ENCODE peak calls at places on chromosomes 6 and 20, in seven cellular contexts. Y is psoas muscle, M is fibroblast of the aortic adventitia, T is neural progenitor cell, A is sigmoid colon, E is WERI-Rb-1, D is K562. V is an unnamed sample.

GRCh38 chr20:23877524-23877923 is 2.0 kb downstream of the CST5 start:
- DNase-seq in Y (no peak), M (no peak), T (no peak), A (no peak), E (no peak), D (no peak), V (no peak)

GRCh38 chr6:100335999-100336398 is 128.7 kb downstream of the SIM1 start:
- DNase-seq in Y (no peak), M (peak), T (no peak), A (no peak), E (no peak), D (no peak), V (no peak)

GRCh38 chr20:20548527-20549266 is 163.7 kb downstream of the RALGAPA2 start:
- DNase-seq in Y (no peak), M (no peak), T (no peak), A (no peak), E (peak), D (no peak), V (no peak)

GRCh38 chr6:154981071-154981373 is 14.1 kb upstream of the TIAM2 start:
- DNase-seq in Y (no peak), M (no peak), T (no peak), A (no peak), E (no peak), D (no peak), V (no peak)

GRCh38 chr6:75849329-75850025 is 100.4 kb downstream of the MYO6 start:
- DNase-seq in Y (no peak), M (no peak), T (no peak), A (no peak), E (no peak), D (no peak), V (no peak)

GRCh38 chr6:136117081-136117480 is 133.0 kb downstream of the MTFR2 start:
- DNase-seq in Y (no peak), M (no peak), T (no peak), A (no peak), E (no peak), D (no peak), V (no peak)

GRCh38 chr6:49946835-49947234 is 17.1 kb downstream of the DEFB114 start:
- DNase-seq in Y (no peak), M (no peak), T (no peak), A (no peak), E (no peak), D (no peak), V (no peak)

GRCh38 chr6:13485923-13486557 is 1.4 kb downstream of the GFOD1 start:
- DNase-seq in Y (peak), M (peak), T (peak), A (peak), E (peak), D (peak), V (peak)

GRCh38 chr6:122717350-122717749 is 62.2 kb upstream of the FABP7 start:
- DNase-seq in Y (no peak), M (peak), T (peak), A (no peak), E (peak), D (no peak), V (peak)

GRCh38 chr6:101167638-101168037 is 225.9 kb upstream of the GRIK2 start:
- DNase-seq in Y (no peak), M (no peak), T (no peak), A (no peak), E (no peak), D (no peak), V (no peak)

GRCh38 chr6:135170238-135170637 is 10.9 kb upstream of the MYB start:
- DNase-seq in Y (no peak), M (no peak), T (no peak), A (no peak), E (no peak), D (no peak), V (no peak)

GRCh38 chr6:16320533-16321340 is 82.3 kb downstream of the GMPR start:
- DNase-seq in Y (no peak), M (no peak), T (no peak), A (no peak), E (peak), D (no peak), V (no peak)

GRCh38 chr6:141988954-141989705 is 143.6 kb upstream of the GJE1 start:
- DNase-seq in Y (no peak), M (peak), T (peak), A (no peak), E (peak), D (peak), V (peak)

GRCh38 chr6:134517145-134517658 is 199.3 kb upstream of the SGK1 start:
- DNase-seq in Y (peak), M (peak), T (peak), A (peak), E (no peak), D (no peak), V (peak)

GRCh38 chr6:169723200-169723909 is 945 bp downstream of the PHF10 start:
- DNase-seq in Y (peak), M (peak), T (peak), A (peak), E (peak), D (peak), V (peak)

GRCh38 chr20:4202441-4202840 is 187.1 kb upstream of the RNF24 start:
- DNase-seq in Y (no peak), M (no peak), T (no peak), A (peak), E (no peak), D (no peak), V (no peak)

GRCh38 chr6:125533710-125534397 is 215.6 kb upstream of the HEY2 start:
- DNase-seq in Y (no peak), M (no peak), T (peak), A (no peak), E (no peak), D (no peak), V (peak)
- H3K4me3 ChIP-seq in Y (peak), M (no peak), T (peak), A (no peak), E (no peak), D (no peak), V (peak)

GRCh38 chr6:2695464-2696095 is 55.1 kb downstream of the MYLK4 start:
- DNase-seq in Y (no peak), M (peak), T (peak), A (no peak), E (no peak), D (no peak), V (peak)

GRCh38 chr6:2693191-2693590 is 57.5 kb downstream of the MYLK4 start:
- DNase-seq in Y (no peak), M (no peak), T (no peak), A (no peak), E (no peak), D (no peak), V (no peak)

DNA sequence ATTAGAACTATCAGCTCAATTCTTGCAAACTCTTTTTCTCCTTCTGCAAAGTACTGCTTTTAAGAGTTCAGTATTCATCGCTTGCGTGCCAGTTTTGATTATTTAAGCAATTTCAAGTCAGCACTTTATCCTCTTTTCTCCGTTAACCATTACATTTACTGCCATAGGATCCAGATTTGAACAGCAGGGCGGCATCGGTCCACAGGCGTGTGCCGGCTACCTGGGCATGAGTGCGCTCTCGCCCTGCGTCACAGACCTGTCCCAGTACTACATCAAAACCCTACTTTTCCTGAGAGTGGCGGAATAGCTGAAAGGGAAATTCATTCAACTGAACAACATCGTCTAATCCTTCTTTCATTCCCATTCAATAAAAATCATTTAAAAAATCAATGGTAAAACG is 53.4 kb downstream of the MYLK4 start:
- DNase-seq in Y (no peak), M (no peak), T (no peak), A (no peak), E (no peak), D (no peak), V (no peak)
- TF ChIP-seq CTCF in Y (no peak), M (no peak), T (peak), A (no peak), E (no peak), D (no peak), V (no peak)

GRCh38 chr6:125151715-125152114 is 1.9 kb upstream of the TPD52L1 start:
- DNase-seq in Y (no peak), M (no peak), T (no peak), A (no peak), E (no peak), D (no peak), V (no peak)

GRCh38 chr6:125156496-125156895 is 2.9 kb downstream of the TPD52L1 start:
- DNase-seq in Y (no peak), M (no peak), T (no peak), A (no peak), E (no peak), D (no peak), V (no peak)

GRCh38 chr6:125155344-125155743 is 1.8 kb downstream of the TPD52L1 start:
- DNase-seq in Y (no peak), M (no peak), T (no peak), A (no peak), E (no peak), D (no peak), V (no peak)

GRCh38 chr6:125154184-125155135 is 887 bp downstream of the TPD52L1 start:
- DNase-seq in Y (peak), M (peak), T (peak), A (peak), E (no peak), D (peak), V (no peak)

GRCh38 chr6:125153541-125154183 is at the start of gene TPD52L1:
- DNase-seq in Y (peak), M (peak), T (peak), A (peak), E (peak), D (peak), V (peak)
- H3K4me3 ChIP-seq in Y (peak), M (peak), T (peak), A (peak), E (no peak), D (peak), V (peak)

DNA sequence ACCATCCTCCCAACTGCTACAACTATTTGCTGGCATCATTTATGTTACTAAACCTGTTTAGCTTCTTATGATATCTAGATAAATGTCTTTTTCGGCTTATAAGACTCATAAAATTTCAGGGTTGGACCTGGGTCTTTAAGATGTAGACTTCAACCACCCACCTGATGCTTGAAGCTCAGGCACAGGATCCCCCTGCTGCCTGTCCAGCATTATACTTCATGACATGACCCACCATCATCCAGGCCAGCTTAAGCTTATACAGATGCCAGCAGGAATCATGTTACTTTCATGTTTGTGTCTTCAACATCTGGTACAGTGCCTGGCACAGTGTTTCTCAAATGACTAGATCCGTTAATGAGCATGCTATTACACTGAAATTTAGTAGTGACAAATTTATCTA is 47.4 kb downstream of the SLC17A5 start:
- DNase-seq in Y (no peak), M (no peak), T (no peak), A (no peak), E (no peak), D (no peak), V (no peak)
- TF ChIP-seq CTCF in Y (no peak), M (no peak), T (no peak), A (no peak), E (no peak), D (no peak), V (no peak)

GRCh38 chr6:25404094-25404493 is 124.9 kb downstream of the CARMIL1 start:
- DNase-seq in Y (no peak), M (no peak), T (no peak), A (no peak), E (no peak), D (no peak), V (no peak)
- H3K4me3 ChIP-seq in Y (no peak), M (no peak), T (no peak), A (no peak), E (no peak), D (no peak), V (no peak)

DNA sequence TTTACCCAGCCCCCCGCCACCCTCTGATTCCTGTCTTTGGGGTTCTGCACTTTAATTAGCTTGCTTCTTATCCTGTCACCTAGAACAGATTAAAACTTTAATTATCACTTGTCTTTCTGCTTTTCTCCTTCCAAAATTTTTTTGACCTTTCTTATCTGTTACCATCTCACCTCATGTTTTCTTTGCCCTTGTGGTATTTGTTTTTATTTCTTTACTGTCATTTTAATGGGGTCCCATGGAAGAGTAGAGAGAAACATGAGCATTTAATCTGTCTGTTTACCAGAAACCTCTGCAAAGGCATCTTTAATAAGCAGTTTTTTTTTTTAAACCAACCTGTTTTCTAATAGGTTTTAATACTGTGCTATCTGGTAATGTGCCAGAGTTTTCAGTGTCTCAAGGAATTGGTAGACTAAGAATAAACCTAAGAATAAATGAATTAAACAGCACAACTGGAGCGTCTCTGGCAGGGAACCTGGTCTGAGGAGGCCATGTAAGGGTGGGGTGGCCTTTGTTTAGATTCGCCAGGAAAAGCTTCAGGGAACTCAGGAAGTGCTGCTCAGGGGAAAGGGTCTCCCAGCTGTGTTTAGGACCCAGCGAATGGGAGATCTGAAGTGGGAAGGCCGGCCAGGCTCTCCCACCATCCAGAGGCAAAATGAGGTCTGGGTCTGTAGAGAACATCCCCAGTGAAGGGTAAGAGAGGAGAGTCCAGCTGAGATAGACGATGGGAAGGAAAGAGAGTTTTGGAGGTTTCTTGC is 69.8 kb downstream of the ARID1B start:
- DNase-seq in Y (no peak), M (no peak), T (no peak), A (no peak), E (no peak), D (no peak), V (no peak)
- TF ChIP-seq CTCF in Y (no peak), M (no peak), T (no peak), A (no peak), E (no peak), D (no peak), V (no peak)

DNA sequence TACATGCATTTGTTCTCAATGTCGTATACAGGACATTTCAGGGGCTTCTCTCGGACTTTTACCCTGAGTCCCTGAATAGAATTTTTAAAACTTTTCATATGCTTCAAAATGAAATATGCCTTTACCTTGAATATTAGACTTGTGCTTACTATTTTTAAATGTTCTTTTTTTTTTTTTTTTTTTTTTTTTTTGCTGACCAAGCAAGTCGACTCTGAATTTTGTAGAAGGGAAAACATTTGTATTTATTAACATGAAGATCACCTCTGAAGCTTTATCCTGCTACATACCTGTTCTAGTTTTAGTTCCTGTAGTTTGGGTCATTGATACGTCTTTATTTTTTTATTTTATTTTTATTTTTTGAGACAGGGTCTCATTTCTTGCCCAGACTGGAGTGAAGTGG is 39.7 kb upstream of the SAYSD1 start:
- DNase-seq in Y (no peak), M (no peak), T (no peak), A (no peak), E (no peak), D (no peak), V (no peak)
- H3K4me3 ChIP-seq in Y (no peak), M (no peak), T (no peak), A (no peak), E (no peak), D (no peak), V (no peak)

GRCh38 chr6:37565267-37566208 is 65.8 kb upstream of the CCDC167 start:
- DNase-seq in Y (no peak), M (no peak), T (peak), A (no peak), E (peak), D (no peak), V (no peak)
- TF ChIP-seq CTCF in Y (no peak), M (no peak), T (peak), A (no peak), E (peak), D (no peak), V (peak)